ENCODE peak calls at places on chromosome 3, in seven cellular contexts. P, T, V, B, U, N and S are unnamed samples.

GRCh38 chr3:123021986-123022510 is 5.5 kb downstream of the SEMA5B start:
- DNase-seq in P (no peak), T (no peak), V (no peak), B (no peak), U (no peak), N (no peak), S (peak)

GRCh38 chr3:60674870-60675269 is 576.4 kb downstream of the FHIT start:
- DNase-seq in P (no peak), T (no peak), V (no peak), B (no peak), U (no peak), N (no peak), S (no peak)

GRCh38 chr3:40875581-40875980 is 323.7 kb upstream of the CTNNB1 start:
- DNase-seq in P (no peak), T (no peak), V (no peak), B (no peak), U (no peak), N (no peak), S (no peak)

GRCh38 chr3:192851821-192852352 is 65.8 kb downstream of the MB21D2 start:
- DNase-seq in P (no peak), T (no peak), V (no peak), B (no peak), U (peak), N (no peak), S (peak)

GRCh38 chr3:134911611-134912604 is 116.8 kb downstream of the EPHB1 start:
- DNase-seq in P (no peak), T (no peak), V (no peak), B (no peak), U (no peak), N (no peak), S (no peak)

GRCh38 chr3:150203273-150203672 is 204.8 kb upstream of the TSC22D2 start:
- DNase-seq in P (no peak), T (no peak), V (no peak), B (no peak), U (peak), N (no peak), S (no peak)

GRCh38 chr3:31762888-31763351 is 218.1 kb downstream of the OSBPL10 start:
- DNase-seq in P (no peak), T (no peak), V (no peak), B (no peak), U (no peak), N (no peak), S (no peak)

GRCh38 chr3:189937302-189938255 is 183.1 kb downstream of the P3H2 start:
- DNase-seq in P (no peak), T (no peak), V (no peak), B (no peak), U (peak), N (no peak), S (no peak)

GRCh38 chr3:13111173-13111873 is 38.1 kb upstream of the IQSEC1 start:
- DNase-seq in P (no peak), T (no peak), V (no peak), B (peak), U (no peak), N (no peak), S (no peak)

GRCh38 chr3:192259661-192260060 is 467.7 kb downstream of the FGF12 start:
- DNase-seq in P (no peak), T (no peak), V (no peak), B (no peak), U (no peak), N (no peak), S (no peak)